ENCODE peak calls at places on chromosomes 2 and 18, in four cellular contexts. L is heart left ventricle, N is IMR-90, U is H9. F is an unnamed sample. For H3K4me1 and H3K27me3, the result is how much of the 10 kb centered on the place peaks cover.

GRCh38 chr18:59927246-59927825 is 27.5 kb downstream of the PMAIP1 start:
- DNase-seq in L (no peak), N (peak), U (no peak), F (no peak)

GRCh38 chr2:181203916-181204315 is 223.5 kb downstream of the UBE2E3 start:
- DNase-seq in L (no peak), N (peak), U (no peak), F (no peak)

GRCh38 chr2:97849881-97850540 is 136.6 kb downstream of the ZAP70 start:
- DNase-seq in L (no peak), N (peak), U (no peak), F (no peak)

GRCh38 chr18:51236225-51236624 is 38.7 kb upstream of the MEX3C start:
- DNase-seq in L (no peak), N (peak), U (no peak), F (no peak)

GRCh38 chr2:134104754-134105153 is 149.1 kb upstream of the MGAT5 start:
- DNase-seq in L (no peak), N (no peak), U (no peak), F (no peak)

GRCh38 chr2:236642125-236642524 is 72.5 kb downstream of the ACKR3 start:
- DNase-seq in L (no peak), N (no peak), U (no peak), F (peak)

GRCh38 chr2:69798909-69799526 is 30.4 kb upstream of the GMCL1 start:
- DNase-seq in L (no peak), N (peak), U (no peak), F (peak)

GRCh38 chr2:100983684-100984310 is 18.3 kb upstream of the RPL31 start:
- DNase-seq in L (no peak), N (no peak), U (no peak), F (no peak)

GRCh38 chr2:8656160-8656641 is 25.7 kb upstream of the ID2 start:
- DNase-seq in L (no peak), N (peak), U (no peak), F (no peak)

DNA sequence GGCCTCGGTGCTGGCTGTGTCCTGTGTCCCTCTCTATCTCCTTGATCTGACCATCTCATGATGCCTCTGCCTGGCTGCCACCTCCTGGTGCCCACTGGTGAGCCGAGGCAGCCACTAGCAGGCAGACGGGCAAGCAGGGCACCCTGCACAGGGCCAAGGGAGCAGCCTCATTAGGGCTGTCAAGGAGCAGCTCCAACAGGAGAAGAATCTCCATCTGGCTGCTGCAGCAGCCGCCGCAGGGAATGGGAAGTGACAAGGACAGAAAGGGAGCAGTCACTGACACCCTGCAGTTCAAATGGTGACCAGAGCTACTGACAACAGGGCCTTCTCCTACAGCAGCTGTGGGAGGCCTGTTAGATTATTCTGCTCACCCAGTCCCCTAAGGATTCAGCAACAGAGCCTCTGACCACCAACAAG is 32.6 kb downstream of the ALPK2 start:
- DNase-seq in L (peak), N (no peak), U (no peak), F (no peak)
- H3K4me1 ChIP-seq in L (under half), N (under half), U (under half), F (half or more)

GRCh38 chr18:77340815-77341214 is 91.2 kb downstream of the GALR1 start:
- DNase-seq in L (no peak), N (no peak), U (no peak), F (no peak)

GRCh38 chr18:77341527-77341926 is 91.9 kb downstream of the GALR1 start:
- DNase-seq in L (no peak), N (no peak), U (no peak), F (no peak)

GRCh38 chr18:77344777-77345507 is 95.3 kb downstream of the GALR1 start:
- DNase-seq in L (no peak), N (no peak), U (no peak), F (no peak)

GRCh38 chr18:77343846-77344527 is 94.3 kb downstream of the GALR1 start:
- DNase-seq in L (no peak), N (no peak), U (no peak), F (no peak)

DNA sequence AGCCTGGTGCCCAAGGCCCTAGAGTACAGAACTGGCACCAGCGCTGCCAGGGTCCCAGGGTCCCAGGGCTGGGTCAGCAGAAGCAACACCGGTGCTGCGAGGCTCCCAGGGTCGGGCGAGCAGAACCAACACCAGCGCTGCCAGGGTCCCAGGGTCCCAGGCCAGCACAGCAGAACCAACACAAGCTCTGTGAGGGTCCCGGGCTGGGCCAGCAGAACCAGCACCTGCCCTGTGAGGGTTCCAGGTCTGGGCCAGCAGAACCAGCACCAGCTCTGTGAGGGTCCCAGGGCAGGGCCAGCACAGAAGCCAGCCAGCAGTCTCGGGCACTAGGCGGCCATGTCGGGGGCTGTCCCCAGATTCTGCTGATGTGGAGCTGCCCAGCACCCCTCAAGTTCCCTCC is 93.1 kb downstream of the GALR1 start:
- DNase-seq in L (no peak), N (no peak), U (no peak), F (no peak)
- H3K27me3 ChIP-seq in L (under half), N (under half), U (under half), F (under half)

GRCh38 chr2:28683100-28683706 is 68.4 kb upstream of the PPP1CB start:
- DNase-seq in L (peak), N (peak), U (peak), F (peak)
- H3K4me1 ChIP-seq in L (half or more), N (under half), U (under half), F (under half)

GRCh38 chr18:26483633-26484032 is 64.7 kb downstream of the KCTD1 start:
- DNase-seq in L (no peak), N (no peak), U (no peak), F (no peak)
- H3K27me3 ChIP-seq in L (under half), N (under half), U (under half), F (under half)

DNA sequence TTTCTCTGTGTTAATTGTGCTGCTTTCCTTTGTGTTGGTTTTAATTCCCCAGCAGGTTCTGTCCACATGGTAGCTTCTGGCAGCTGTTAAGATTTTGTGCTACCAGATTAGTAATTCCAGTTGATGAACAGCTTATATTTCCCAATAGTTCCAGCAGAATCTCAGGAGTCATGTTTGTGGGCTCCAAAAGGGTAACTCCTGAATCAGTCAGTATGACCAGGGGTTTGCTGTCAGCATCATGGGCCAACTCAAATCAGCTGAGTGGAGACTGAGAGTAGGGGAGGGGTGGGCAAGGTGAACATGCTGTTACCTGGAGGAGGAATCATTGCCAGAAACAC is 120.2 kb upstream of the CXCR4 start:
- DNase-seq in L (no peak), N (no peak), U (no peak), F (no peak)
- H3K4me1 ChIP-seq in L (under half), N (under half), U (under half), F (under half)

DNA sequence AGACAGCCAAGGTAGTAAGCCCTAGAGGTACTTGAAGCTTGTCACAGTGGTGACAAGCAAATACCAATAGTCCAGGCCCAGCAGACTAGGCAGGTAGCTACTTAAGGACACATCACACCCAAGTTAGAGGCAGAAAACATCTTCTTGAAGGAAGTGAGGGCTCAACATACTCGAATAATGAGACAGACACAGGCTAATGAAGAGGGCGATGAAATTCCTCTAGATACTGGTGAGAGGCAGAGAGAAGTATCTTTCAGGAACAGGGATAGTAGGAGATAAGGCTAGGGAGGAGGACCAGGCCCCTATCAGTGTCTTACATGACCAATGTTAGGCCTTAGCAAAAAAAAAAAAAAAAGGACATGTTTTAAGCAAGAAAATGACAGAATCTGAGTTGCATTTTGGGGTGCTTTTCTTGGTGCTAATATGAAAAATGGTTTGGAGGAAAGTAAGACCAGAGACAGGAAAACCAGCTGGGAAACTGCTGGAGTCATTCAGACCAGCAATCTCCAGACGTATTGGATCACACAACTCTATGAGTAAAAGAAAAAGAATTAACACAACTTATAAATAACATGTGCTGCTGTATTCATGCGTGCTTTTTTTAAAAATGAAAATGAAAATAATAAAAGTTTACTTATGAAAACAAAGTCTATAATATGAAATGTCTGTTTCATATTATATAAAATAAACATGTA is 37.7 kb downstream of the COBLL1 start:
- DNase-seq in L (no peak), N (peak), U (no peak), F (no peak)
- H3K27me3 ChIP-seq in L (under half), N (under half), U (under half), F (under half)

GRCh38 chr18:26545737-26546136 is 2.6 kb downstream of the KCTD1 start:
- DNase-seq in L (no peak), N (no peak), U (no peak), F (no peak)
- H3K4me1 ChIP-seq in L (under half), N (under half), U (under half), F (half or more)

GRCh38 chr2:231037202-231037730 is at the start of gene C2orf72:
- DNase-seq in L (no peak), N (no peak), U (no peak), F (no peak)
- H3K27me3 ChIP-seq in L (half or more), N (half or more), U (under half), F (under half)

GRCh38 chr2:120915670-120916069 is 180.0 kb downstream of the GLI2 start:
- DNase-seq in L (no peak), N (peak), U (no peak), F (no peak)

GRCh38 chr2:120913972-120914838 is 178.5 kb downstream of the GLI2 start:
- DNase-seq in L (peak), N (no peak), U (no peak), F (no peak)

GRCh38 chr2:120916446-120916845 is 180.8 kb downstream of the GLI2 start:
- DNase-seq in L (no peak), N (no peak), U (no peak), F (no peak)

GRCh38 chr2:120912101-120912985 is 176.7 kb downstream of the GLI2 start:
- DNase-seq in L (peak), N (peak), U (no peak), F (peak)

DNA sequence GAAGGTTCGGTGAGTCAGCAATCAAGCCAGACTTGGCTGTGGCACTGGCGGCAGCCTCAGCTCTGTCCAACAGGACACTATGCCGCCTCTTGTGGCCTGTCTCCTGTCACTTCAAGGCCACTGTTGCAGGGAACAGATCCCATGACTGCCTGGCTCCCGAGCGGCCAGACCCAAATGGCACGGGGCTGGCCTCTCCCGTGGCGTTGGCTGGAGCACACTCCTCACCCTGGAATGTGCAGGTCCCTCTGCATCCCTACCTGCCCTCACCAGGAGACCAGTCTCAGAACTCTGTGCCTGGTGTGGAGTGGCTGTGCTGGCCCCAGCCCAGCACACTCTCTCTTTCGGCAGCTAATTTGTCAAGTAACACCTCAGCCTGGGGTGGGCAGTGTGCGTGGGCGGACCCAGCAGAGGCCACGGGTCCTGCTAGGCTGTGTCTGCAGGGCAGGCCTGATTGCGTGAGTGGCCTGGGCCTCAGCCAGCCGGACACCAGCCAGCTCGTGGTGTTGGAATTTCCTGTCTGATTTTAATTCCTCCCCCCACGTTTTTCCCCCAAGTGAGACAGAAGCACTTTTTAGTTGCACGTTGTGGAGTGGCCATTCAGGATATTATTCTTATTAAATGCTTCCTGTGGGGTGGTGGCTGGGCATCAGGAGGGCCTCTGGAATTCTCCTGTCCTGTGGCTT is 179.3 kb downstream of the GLI2 start:
- DNase-seq in L (peak), N (peak), U (no peak), F (peak)
- H3K4me1 ChIP-seq in L (half or more), N (half or more), U (under half), F (half or more)

GRCh38 chr18:76219023-76219422 is 276.0 kb downstream of the ZNF516 start:
- DNase-seq in L (no peak), N (no peak), U (no peak), F (no peak)

GRCh38 chr18:76213996-76214395 is 281.0 kb downstream of the ZNF516 start:
- DNase-seq in L (no peak), N (no peak), U (no peak), F (no peak)

GRCh38 chr18:76212958-76213357 is 282.1 kb downstream of the ZNF516 start:
- DNase-seq in L (no peak), N (no peak), U (no peak), F (no peak)

DNA sequence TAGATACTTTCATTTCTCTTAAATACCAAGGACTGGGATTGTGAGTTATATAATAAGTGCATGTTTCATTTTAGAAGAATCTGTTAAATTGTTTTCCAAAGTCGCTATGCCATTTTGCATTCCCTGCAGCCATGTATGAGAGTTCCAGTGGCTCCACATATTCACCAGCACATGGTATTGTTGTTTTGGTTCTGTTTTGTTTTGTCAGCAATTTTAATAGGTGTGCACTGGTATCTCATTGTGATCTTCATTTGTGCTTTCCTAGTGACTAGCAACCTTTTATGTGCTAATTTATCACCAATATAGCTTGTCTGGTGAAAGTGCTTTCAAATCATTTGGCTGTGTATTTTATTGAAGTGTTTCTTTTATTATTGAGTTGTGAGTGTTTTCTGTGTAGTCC is 278.9 kb downstream of the ZNF516 start:
- DNase-seq in L (no peak), N (no peak), U (no peak), F (no peak)
- H3K27me3 ChIP-seq in L (under half), N (under half), U (under half), F (under half)

F was measured in right atrium auricular region.